ENCODE peak calls at places on chromosome 5, in eight cellular contexts. T, K, P, H, M, Q, C and N are unnamed samples.

GRCh38 chr5:90590170-90590569 is 31.6 kb downstream of the ADGRV1 start:
- DNase-seq in T (no peak), H (no peak), P (no peak), M (no peak), Q (no peak), C (no peak), K (no peak), N (no peak)

GRCh38 chr5:10528056-10528816 is 35.6 kb upstream of the ANKRD33B start:
- DNase-seq in T (no peak), C (no peak), K (peak), Q (no peak), H (no peak), M (no peak), P (no peak), N (no peak)

GRCh38 chr5:169637856-169638190 is 748 bp downstream of the DOCK2 start:
- DNase-seq in C (peak), M (peak), P (no peak), H (no peak), T (no peak), K (no peak), Q (no peak), N (peak)

GRCh38 chr5:71706906-71707305 is 12.2 kb upstream of the CARTPT start:
- DNase-seq in T (no peak), C (no peak), P (no peak), H (no peak), Q (no peak), M (no peak), K (no peak), N (no peak)

GRCh38 chr5:54537720-54538119 is 20.2 kb downstream of the SNX18 start:
- DNase-seq in Q (no peak), H (no peak), C (no peak), P (no peak), T (no peak), K (no peak), M (no peak), N (no peak)

GRCh38 chr5:65926893-65927292 is 518 bp downstream of the ERBIN start:
- DNase-seq in P (no peak), H (peak), M (peak), K (no peak), T (no peak), C (no peak), Q (peak), N (no peak)

GRCh38 chr5:15008476-15008875 is 136.9 kb upstream of the ANKH start:
- DNase-seq in M (no peak), Q (peak), C (no peak), K (peak), P (no peak), H (peak), T (peak), N (no peak)

GRCh38 chr5:36741138-36741537 is 134.7 kb downstream of the SLC1A3 start:
- DNase-seq in Q (no peak), H (no peak), K (no peak), P (no peak), T (no peak), C (no peak), M (no peak), N (no peak)

GRCh38 chr5:34577267-34577666 is 78.9 kb upstream of the RAI14 start:
- DNase-seq in P (no peak), C (no peak), M (no peak), Q (no peak), T (no peak), K (no peak), H (no peak), N (no peak)

GRCh38 chr5:42507451-42508092 is 84.3 kb downstream of the GHR start:
- DNase-seq in Q (no peak), P (no peak), C (no peak), K (no peak), H (no peak), M (no peak), T (no peak), N (no peak)

GRCh38 chr5:10712574-10713366 is 48.3 kb downstream of the DAP start:
- DNase-seq in Q (no peak), C (no peak), P (no peak), K (no peak), H (no peak), T (no peak), M (no peak), N (no peak)